ENCODE peak calls at places on chromosome 22, in five cellular contexts. O, Y, K, H and E are unnamed samples.

GRCh38 chr22:36795633-36796032 is 19.7 kb upstream of the IFT27 start:
- DNase-seq in O (no peak), Y (no peak), K (no peak), H (no peak), E (no peak)

GRCh38 chr22:20430101-20430640 is 7.5 kb downstream of the SCARF2 start:
- DNase-seq in O (no peak), Y (no peak), K (no peak), H (no peak), E (no peak)

GRCh38 chr22:41596776-41597634 is 7.4 kb upstream of the PMM1 start:
- DNase-seq in O (no peak), Y (peak), K (no peak), H (peak), E (no peak)

GRCh38 chr22:37624017-37624365 is 15.4 kb downstream of the GGA1 start:
- DNase-seq in O (no peak), Y (no peak), K (no peak), H (no peak), E (no peak)

GRCh38 chr22:24803064-24803542 is 2.9 kb upstream of the SGSM1 start:
- DNase-seq in O (peak), Y (peak), K (no peak), H (peak), E (peak)

GRCh38 chr22:50361688-50362087 is 18.6 kb downstream of the PPP6R2 start:
- DNase-seq in O (no peak), Y (no peak), K (no peak), H (no peak), E (no peak)

GRCh38 chr22:31829505-31829904 is 75.7 kb downstream of the DEPDC5 start:
- DNase-seq in O (peak), Y (peak), K (peak), H (no peak), E (no peak)

GRCh38 chr22:43969021-43969878 is 14.0 kb downstream of the SAMM50 start:
- DNase-seq in O (no peak), Y (no peak), K (no peak), H (no peak), E (no peak)

GRCh38 chr22:17774206-17774927 is at the start of gene BID:
- DNase-seq in O (no peak), Y (no peak), K (no peak), H (no peak), E (peak)

GRCh38 chr22:32850591-32851517 is 49.3 kb downstream of the TIMP3 start:
- DNase-seq in O (no peak), Y (no peak), K (no peak), H (no peak), E (no peak)

GRCh38 chr22:49192180-49192856 is 635.4 kb downstream of the BRD1 start:
- DNase-seq in O (no peak), Y (no peak), K (no peak), H (no peak), E (no peak)

GRCh38 chr22:36617694-36618522 is 85.6 kb downstream of the CACNG2 start:
- DNase-seq in O (no peak), Y (no peak), K (no peak), H (no peak), E (no peak)

GRCh38 chr22:46535876-46536558 is 1.4 kb downstream of the CELSR1 start:
- DNase-seq in O (no peak), Y (no peak), K (no peak), H (no peak), E (peak)

GRCh38 chr22:46538816-46539163 is 1.4 kb upstream of the CELSR1 start:
- DNase-seq in O (no peak), Y (no peak), K (no peak), H (no peak), E (peak)

GRCh38 chr22:46536559-46537220 is 730 bp downstream of the CELSR1 start:
- DNase-seq in O (no peak), Y (no peak), K (no peak), H (peak), E (no peak)

GRCh38 chr22:46537946-46538815 is 761 bp upstream of the CELSR1 start:
- DNase-seq in O (no peak), Y (no peak), K (no peak), H (peak), E (peak)

GRCh38 chr22:46537221-46537945 is at the start of gene CELSR1:
- DNase-seq in O (no peak), Y (no peak), K (no peak), H (peak), E (peak)
- TF ChIP-seq JUND in O (no peak), Y (no peak), K (no peak), H (no peak), E (no peak)

GRCh38 chr22:21961127-21961867 is 8.6 kb upstream of the PPM1F start:
- DNase-seq in O (no peak), Y (no peak), K (no peak), H (no peak), E (no peak)
- TF ChIP-seq JUND in O (no peak), Y (no peak), K (no peak), H (no peak), E (no peak)

GRCh38 chr22:30210235-30210831 is 36.2 kb downstream of the LIF start:
- DNase-seq in O (peak), Y (peak), K (no peak), H (no peak), E (no peak)
- TF ChIP-seq JUND in O (no peak), Y (no peak), K (no peak), H (no peak), E (no peak)

GRCh38 chr22:40001800-40002577 is 7.2 kb downstream of the FAM83F start:
- DNase-seq in O (no peak), Y (no peak), K (no peak), H (no peak), E (peak)

GRCh38 chr22:39997939-39998726 is 3.4 kb downstream of the FAM83F start:
- DNase-seq in O (no peak), Y (no peak), K (no peak), H (peak), E (peak)

GRCh38 chr22:40001104-40001503 is 6.3 kb downstream of the FAM83F start:
- DNase-seq in O (no peak), Y (no peak), K (no peak), H (no peak), E (no peak)

GRCh38 chr22:39999144-39999757 is 4.5 kb downstream of the FAM83F start:
- DNase-seq in O (no peak), Y (peak), K (no peak), H (no peak), E (no peak)

DNA sequence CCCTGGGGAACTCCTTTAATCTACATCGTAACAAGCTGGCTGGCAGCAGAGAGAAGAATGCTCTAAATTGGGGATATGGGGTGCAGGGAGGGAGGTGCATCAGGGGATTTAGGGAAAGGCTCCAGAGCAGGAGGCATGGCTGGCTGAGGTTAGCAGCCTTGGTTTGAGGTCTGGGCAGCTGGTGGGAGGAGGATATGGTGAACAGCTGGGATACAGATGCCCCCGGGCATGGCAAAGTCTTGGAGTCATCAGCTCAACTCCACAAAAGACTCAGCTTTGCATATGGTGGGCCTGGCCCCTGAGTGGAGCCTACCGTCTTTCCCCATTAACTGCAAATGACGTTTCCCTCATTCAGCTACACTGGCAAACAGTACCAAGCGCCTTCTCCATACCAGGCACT is 5.4 kb downstream of the FAM83F start:
- DNase-seq in O (no peak), Y (no peak), K (no peak), H (no peak), E (no peak)
- TF ChIP-seq JUND in O (no peak), Y (no peak), K (no peak), H (no peak), E (no peak)